ENCODE peak calls at places on chromosome 9, in nine cellular contexts. B, M, J, S, R, N, F, P and Z are unnamed samples.

GRCh38 chr9:110089681-110090370 is 118.1 kb downstream of the C9orf152 start:
- DNase-seq in F (no peak), N (no peak), R (peak; percentile 36), J (no peak), P (no peak), S (no peak), M (no peak), B (no peak), Z (no peak)

GRCh38 chr9:76810377-76810957 is 46.2 kb downstream of the PCA3 start:
- DNase-seq in P (peak; percentile 38), M (no peak), N (peak; percentile 71), F (no peak), J (no peak), B (peak; percentile 76), S (peak; percentile 67), R (peak; percentile 81), Z (no peak)

GRCh38 chr9:3578786-3579185 is 53.0 kb upstream of the RFX3 start:
- DNase-seq in P (no peak), R (no peak), B (no peak), J (no peak), M (peak; percentile 2), S (peak; percentile 47), N (peak; percentile 73), F (no peak), Z (no peak)

GRCh38 chr9:88775037-88775471 is 216.2 kb upstream of the S1PR3 start:
- DNase-seq in N (peak; percentile 99), J (no peak), B (no peak), P (peak; percentile 70), F (no peak), S (peak; percentile 59), R (no peak), M (no peak), Z (no peak)

GRCh38 chr9:94607340-94607695 is 13.7 kb upstream of the FBP2 start:
- DNase-seq in N (no peak), M (no peak), J (no peak), S (no peak), F (no peak), P (no peak), B (no peak), R (no peak), Z (no peak)

GRCh38 chr9:135604437-135605237 is 34.7 kb downstream of the GLT6D1 start:
- DNase-seq in M (no peak), N (no peak), R (no peak), P (no peak), S (no peak), F (no peak), B (no peak), J (peak; percentile 65), Z (no peak)

GRCh38 chr9:97969014-97969413 is 14.1 kb upstream of the ANP32B start:
- DNase-seq in S (no peak), J (no peak), M (no peak), F (no peak), P (no peak), R (no peak), N (no peak), B (no peak), Z (no peak)

GRCh38 chr9:15423328-15423985 is 781 bp downstream of the SNAPC3 start:
- DNase-seq in F (no peak), M (no peak), N (no peak), B (peak; percentile 6), S (peak; percentile 59), J (no peak), P (no peak), R (peak; percentile 72), Z (no peak)

GRCh38 chr9:95552814-95553546 is 36.2 kb upstream of the PTCH1 start:
- DNase-seq in J (no peak), M (no peak), B (no peak), F (peak; percentile 8), N (no peak), P (no peak), R (no peak), S (no peak), Z (no peak)

GRCh38 chr9:14089051-14089798 is 224.7 kb downstream of the NFIB start:
- DNase-seq in S (no peak), F (no peak), M (no peak), N (peak; percentile 17), B (no peak), R (no peak), P (no peak), J (no peak), Z (no peak)

GRCh38 chr9:121725008-121725795 is 73.8 kb downstream of the DAB2IP start:
- DNase-seq in J (peak; percentile 98), R (no peak), N (peak; percentile 88), S (no peak), P (peak; percentile 97), F (no peak), M (no peak), B (no peak), Z (no peak)

GRCh38 chr9:37911271-37911681 is 7.3 kb upstream of the SLC25A51 start:
- DNase-seq in R (no peak), P (no peak), S (no peak), M (no peak), J (peak; percentile 64), N (no peak), F (no peak), B (no peak), Z (no peak)

GRCh38 chr9:70054546-70054945 is 10.9 kb downstream of the MAMDC2 start:
- DNase-seq in B (no peak), P (no peak), F (no peak), R (no peak), S (no peak), N (no peak), M (no peak), J (no peak), Z (no peak)

GRCh38 chr9:92141144-92142129 is 26.2 kb upstream of the SPTLC1 start:
- DNase-seq in N (no peak), P (no peak), F (no peak), J (no peak), R (no peak), M (no peak), S (no peak), B (no peak), Z (no peak)

GRCh38 chr9:4741365-4742031 is 496 bp upstream of the AK3 start:
- DNase-seq in P (peak; percentile 38), R (peak; percentile 86), S (no peak), F (peak; percentile 10), M (no peak), N (peak; percentile 35), B (peak; percentile 11), J (peak; percentile 77), Z (peak; percentile 7)

GRCh38 chr9:16247188-16247875 is 623.1 kb downstream of the BNC2 start:
- DNase-seq in R (no peak), F (no peak), S (no peak), J (no peak), B (no peak), P (no peak), M (no peak), N (no peak), Z (no peak)